ENCODE peak calls at places on chromosomes 7 and 10, in four cellular contexts. P is pancreas, U is psoas muscle, A is mammary epithelial cell. I is an unnamed sample.

GRCh38 chr10:121607310-121608055 is 9.2 kb upstream of the FGFR2 start:
- DNase-seq in P (no peak), A (no peak), U (no peak), I (no peak)

GRCh38 chr7:101506531-101506930 is 122.6 kb downstream of the MYL10 start:
- DNase-seq in P (no peak), A (peak), U (no peak), I (no peak)

GRCh38 chr10:4081691-4082111 is 296.7 kb upstream of the KLF6 start:
- DNase-seq in P (no peak), U (peak), A (no peak), I (no peak)

GRCh38 chr7:5758753-5759330 is 22.6 kb downstream of the RNF216 start:
- DNase-seq in P (no peak), U (no peak), A (no peak), I (no peak)

GRCh38 chr10:71493741-71494140 is 97.0 kb downstream of the CDH23 start:
- DNase-seq in U (no peak), P (no peak), A (peak), I (peak)

GRCh38 chr10:33126742-33127141 is 168.7 kb upstream of the ITGB1 start:
- DNase-seq in P (no peak), A (no peak), U (no peak), I (no peak)

GRCh38 chr7:94510582-94511456 is 1.2 kb downstream of the CASD1 start:
- DNase-seq in A (peak), P (peak), U (peak), I (no peak)

GRCh38 chr7:36215017-36215621 is 62.1 kb downstream of the EEPD1 start:
- DNase-seq in P (no peak), A (no peak), U (no peak), I (no peak)

GRCh38 chr7:157425137-157425731 is 88.4 kb downstream of the DNAJB6 start:
- DNase-seq in P (no peak), A (no peak), U (no peak), I (no peak)

GRCh38 chr10:102195301-102195870 is 30.7 kb upstream of the ELOVL3 start:
- DNase-seq in P (no peak), A (peak), U (no peak), I (no peak)

GRCh38 chr10:102200751-102201640 is 25.1 kb upstream of the ELOVL3 start:
- DNase-seq in A (no peak), U (no peak), P (no peak), I (no peak)

GRCh38 chr10:102202386-102202785 is 23.7 kb upstream of the ELOVL3 start:
- DNase-seq in A (no peak), U (no peak), P (no peak), I (no peak)

GRCh38 chr10:102196893-102197292 is 29.2 kb upstream of the ELOVL3 start:
- DNase-seq in A (no peak), U (no peak), P (no peak), I (no peak)

GRCh38 chr10:102198027-102198426 is 28.1 kb upstream of the ELOVL3 start:
- DNase-seq in U (no peak), A (no peak), P (no peak), I (no peak)
- H3K27ac ChIP-seq in U (no peak), A (no peak), P (no peak), I (no peak)

GRCh38 chr7:92266415-92267241 is 20.9 kb downstream of the ANKIB1 start:
- DNase-seq in A (peak), P (no peak), U (no peak), I (no peak)
- H3K27ac ChIP-seq in A (no peak), P (no peak), U (no peak), I (peak)

GRCh38 chr7:92750440-92750839 is 85.9 kb downstream of the CDK6 start:
- DNase-seq in P (no peak), U (no peak), A (no peak), I (no peak)
- H3K27ac ChIP-seq in P (no peak), U (no peak), A (peak), I (peak)

GRCh38 chr7:66261941-66262340 is 56.8 kb downstream of the TPST1 start:
- DNase-seq in P (no peak), A (no peak), U (no peak), I (no peak)

GRCh38 chr7:66258409-66258808 is 53.3 kb downstream of the TPST1 start:
- DNase-seq in U (no peak), A (peak), P (no peak), I (no peak)

GRCh38 chr7:66256281-66256680 is 51.1 kb downstream of the TPST1 start:
- DNase-seq in P (no peak), A (no peak), U (no peak), I (no peak)

GRCh38 chr7:66255533-66256100 is 50.5 kb downstream of the TPST1 start:
- DNase-seq in U (no peak), A (peak), P (no peak), I (peak)

DNA sequence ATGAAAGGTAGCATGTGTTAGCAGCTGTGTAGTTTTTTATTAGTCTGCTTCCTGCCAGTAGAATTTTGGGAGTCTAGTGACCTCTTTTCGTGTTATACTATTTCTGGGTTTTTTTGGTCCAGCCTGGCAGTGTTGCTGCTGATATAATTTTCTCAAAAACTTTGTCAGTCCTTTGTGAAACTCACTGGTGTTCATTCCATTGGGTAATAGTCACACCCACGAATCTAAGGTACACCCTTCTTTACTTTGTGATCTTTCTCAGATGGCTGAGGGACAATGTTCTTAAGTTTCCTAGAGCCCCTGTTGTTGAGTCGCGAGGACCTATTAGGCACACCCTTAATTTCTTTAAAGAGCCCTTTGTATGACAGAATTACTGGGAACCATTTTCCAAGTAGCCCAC is 52.3 kb downstream of the TPST1 start:
- DNase-seq in P (no peak), U (no peak), A (peak), I (no peak)
- H3K27ac ChIP-seq in P (no peak), U (no peak), A (peak), I (peak)

GRCh38 chr10:26213157-26213780 is 3.3 kb upstream of the GAD2 start:
- DNase-seq in U (no peak), P (no peak), A (no peak), I (no peak)
- H3K27ac ChIP-seq in U (no peak), P (no peak), A (no peak), I (no peak)